ENCODE peak calls at places on chromosomes 4 and X, in four cellular contexts. Q, O, Y and F are unnamed samples.

GRCh38 chr4:8342651-8343050 is 73.1 kb downstream of the HTRA3 start:
- DNase-seq in Q (no peak), O (no peak), Y (peak), F (no peak)

GRCh38 chr4:3077796-3078195 is 3.3 kb downstream of the HTT start:
- DNase-seq in Q (no peak), O (no peak), Y (no peak), F (no peak)

GRCh38 chrX:13469963-13470679 is 99.3 kb upstream of the EGFL6 start:
- DNase-seq in Q (no peak), O (no peak), Y (no peak), F (no peak)

GRCh38 chr4:37889849-37890500 is 909 bp upstream of the TBC1D1 start:
- DNase-seq in Q (no peak), O (no peak), Y (no peak), F (no peak)

GRCh38 chr4:87093443-87094123 is 126.8 kb downstream of the KLHL8 start:
- DNase-seq in Q (peak), O (no peak), Y (peak), F (no peak)

GRCh38 chr4:131540256-131540655 is 1608.8 kb upstream of the PCDH10 start:
- DNase-seq in Q (no peak), O (no peak), Y (no peak), F (no peak)

GRCh38 chr4:3440979-3441500 is 728 bp upstream of the HGFAC start:
- DNase-seq in Q (no peak), O (no peak), Y (no peak), F (no peak)

GRCh38 chr4:115675721-115676120 is 562.3 kb upstream of the NDST4 start:
- DNase-seq in Q (no peak), O (no peak), Y (no peak), F (no peak)

GRCh38 chrX:40049084-40049641 is 48.6 kb downstream of the BCOR start:
- DNase-seq in Q (no peak), O (no peak), Y (no peak), F (no peak)

GRCh38 chr4:173370130-173370476 is 651 bp upstream of the SAP30 start:
- DNase-seq in Q (no peak), O (peak), Y (peak), F (peak)

GRCh38 chrX:135112096-135112729 is 8.1 kb downstream of the ETDB start:
- DNase-seq in Q (peak), O (no peak), Y (peak), F (no peak)

GRCh38 chr4:152807294-152807829 is 27.6 kb downstream of the ARFIP1 start:
- DNase-seq in Q (no peak), O (no peak), Y (no peak), F (no peak)

GRCh38 chr4:139619644-139620043 is 46.0 kb upstream of the MGST2 start:
- DNase-seq in Q (no peak), O (no peak), Y (peak), F (no peak)

GRCh38 chr4:153634737-153635353 is 49.2 kb upstream of the TLR2 start:
- DNase-seq in Q (no peak), O (no peak), Y (no peak), F (no peak)

GRCh38 chrX:124230573-124231300 is 101.7 kb upstream of the TEX13D start:
- DNase-seq in Q (no peak), O (no peak), Y (no peak), F (no peak)

GRCh38 chr4:61462451-61463326 is 262.6 kb downstream of the ADGRL3 start:
- DNase-seq in Q (no peak), O (no peak), Y (no peak), F (no peak)

GRCh38 chrX:41435708-41436107 is 11.4 kb upstream of the NYX start:
- DNase-seq in Q (no peak), O (no peak), Y (no peak), F (no peak)

GRCh38 chr4:956531-957230 is 16.7 kb downstream of the DGKQ start:
- DNase-seq in Q (no peak), O (peak), Y (no peak), F (no peak)

GRCh38 chr4:99473131-99473530 is 37.7 kb upstream of the C4orf17 start:
- DNase-seq in Q (no peak), O (no peak), Y (no peak), F (no peak)

GRCh38 chr4:40335508-40335860 is 351 bp downstream of the CHRNA9 start:
- DNase-seq in Q (no peak), O (no peak), Y (peak), F (no peak)

GRCh38 chrX:119502727-119503483 is 34.7 kb downstream of the SLC25A5 start:
- DNase-seq in Q (peak), O (peak), Y (no peak), F (peak)

GRCh38 chr4:612052-612748 is 13.2 kb upstream of the PDE6B start:
- DNase-seq in Q (no peak), O (no peak), Y (no peak), F (no peak)

GRCh38 chr4:5446595-5446994 is 261.8 kb downstream of the EVC2 start:
- DNase-seq in Q (peak), O (no peak), Y (no peak), F (no peak)

GRCh38 chr4:108828620-108829019 is 65.8 kb upstream of the ETNPPL start:
- DNase-seq in Q (peak), O (no peak), Y (no peak), F (no peak)

GRCh38 chr4:22339491-22339890 is 176.4 kb downstream of the ADGRA3 start:
- DNase-seq in Q (no peak), O (no peak), Y (no peak), F (no peak)

GRCh38 chrX:53321216-53321942 is 40.0 kb upstream of the IQSEC2 start:
- DNase-seq in Q (no peak), O (no peak), Y (no peak), F (no peak)

GRCh38 chrX:101208152-101208905 is 11.3 kb upstream of the DRP2 start:
- DNase-seq in Q (no peak), O (no peak), Y (no peak), F (no peak)

GRCh38 chrX:54494970-54495813 is 842 bp downstream of the FGD1 start:
- DNase-seq in Q (no peak), O (no peak), Y (peak), F (no peak)

GRCh38 chrX:31656013-31656412 is 584.2 kb upstream of the FTHL17 start:
- DNase-seq in Q (no peak), O (no peak), Y (no peak), F (no peak)

GRCh38 chrX:24426340-24426913 is 38.7 kb upstream of the PDK3 start:
- DNase-seq in Q (no peak), O (no peak), Y (no peak), F (no peak)

GRCh38 chrX:153361781-153362397 is 27.9 kb downstream of the ZNF275 start:
- DNase-seq in Q (no peak), O (no peak), Y (no peak), F (no peak)

GRCh38 chrX:153366878-153367538 is 33.1 kb downstream of the ZNF275 start:
- DNase-seq in Q (no peak), O (no peak), Y (no peak), F (no peak)

GRCh38 chrX:153370293-153371055 is 30.7 kb downstream of the PNMA6E start:
- DNase-seq in Q (no peak), O (no peak), Y (no peak), F (no peak)

GRCh38 chrX:153365670-153366069 is 31.7 kb downstream of the ZNF275 start:
- DNase-seq in Q (no peak), O (no peak), Y (no peak), F (no peak)

DNA sequence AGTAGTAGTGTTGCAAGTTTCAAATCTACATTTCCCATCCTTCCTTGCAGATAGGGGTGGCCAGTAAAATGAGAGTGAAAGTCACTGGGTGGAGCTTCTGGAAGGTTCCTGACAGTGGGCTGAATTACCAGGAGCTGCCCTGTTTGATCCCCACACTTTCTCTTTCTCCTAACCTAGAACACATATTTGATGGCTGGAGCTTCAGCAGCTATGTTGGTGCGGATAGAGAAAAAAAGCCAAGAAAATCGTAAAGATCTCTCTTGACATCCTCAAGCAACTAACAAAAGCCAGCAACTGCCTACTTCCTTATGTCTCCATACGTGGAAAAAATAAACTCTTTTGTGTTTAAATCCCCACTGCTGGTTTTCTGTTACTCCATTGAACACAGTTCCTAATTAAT is 32.2 kb downstream of the ZNF275 start:
- DNase-seq in Q (no peak), O (no peak), Y (no peak), F (no peak)
- TF ChIP-seq CTCF in Q (no peak), O (no peak), Y (no peak), F (no peak)

GRCh38 chr4:73725499-73725898 is 14.9 kb upstream of the CXCL8 start:
- DNase-seq in Q (no peak), O (no peak), Y (no peak), F (no peak)
- H3K27ac ChIP-seq in Q (no peak), O (no peak), Y (no peak), F (no peak)

DNA sequence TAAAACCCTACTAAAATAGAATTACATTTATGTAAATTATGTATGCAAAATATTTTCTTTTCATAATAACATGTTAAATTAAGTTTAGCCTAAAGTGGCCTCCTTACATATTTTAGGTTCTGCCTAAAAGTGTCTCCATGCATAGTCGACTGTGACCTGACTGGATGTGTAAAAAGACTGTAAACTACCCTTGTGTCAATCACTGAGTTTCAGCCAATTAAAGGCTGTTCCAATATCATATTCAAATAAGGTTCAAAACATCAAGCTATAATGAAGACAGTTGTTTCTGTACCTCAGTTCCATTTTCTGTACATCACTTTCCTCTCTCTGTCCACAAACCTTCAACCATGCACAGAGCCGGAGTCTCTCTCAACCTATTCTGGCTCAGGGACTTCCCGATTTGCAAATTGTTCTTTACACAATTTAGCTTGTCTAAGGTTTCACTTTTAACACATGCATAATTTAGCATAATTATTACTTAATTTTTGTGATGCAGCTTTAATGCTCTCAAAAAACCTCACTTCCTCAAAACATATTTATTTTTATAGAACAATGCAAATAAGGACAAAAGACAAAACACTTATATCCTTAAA is 60.1 kb downstream of the SH3RF1 start:
- DNase-seq in Q (no peak), O (no peak), Y (no peak), F (no peak)
- H3K4me3 ChIP-seq in Q (no peak), O (no peak), Y (no peak), F (no peak)

GRCh38 chr4:72494156-72494555 is 74.9 kb downstream of the ADAMTS3 start:
- DNase-seq in Q (no peak), O (no peak), Y (no peak), F (no peak)

GRCh38 chr4:72500214-72500613 is 68.8 kb downstream of the ADAMTS3 start:
- DNase-seq in Q (no peak), O (no peak), Y (no peak), F (no peak)

DNA sequence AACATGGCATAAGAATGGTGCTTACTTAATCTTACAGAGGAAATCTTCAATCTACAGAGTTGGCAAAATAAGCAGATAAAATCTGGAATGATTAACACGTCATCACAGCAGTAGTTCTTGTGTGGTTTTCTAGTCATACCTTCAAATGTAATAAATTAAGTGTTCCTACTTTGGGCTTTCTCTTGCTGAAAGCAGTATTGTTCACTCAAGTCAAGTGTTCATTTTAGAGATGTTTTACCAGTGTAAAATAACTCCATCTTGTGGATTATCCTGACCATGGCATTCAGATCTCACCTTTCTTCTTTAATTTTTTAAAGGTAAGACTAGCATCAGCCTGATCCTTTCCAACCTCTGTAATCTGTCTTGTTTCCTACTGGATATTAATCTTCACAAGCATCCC is 72.9 kb downstream of the ADAMTS3 start:
- DNase-seq in Q (no peak), O (no peak), Y (no peak), F (no peak)
- TF ChIP-seq CTCF in Q (no peak), O (no peak), Y (no peak), F (no peak)

GRCh38 chr4:183447646-183448045 is 3.2 kb downstream of the CDKN2AIP start:
- DNase-seq in Q (no peak), O (no peak), Y (no peak), F (no peak)

GRCh38 chr4:183444953-183445543 is 612 bp downstream of the CDKN2AIP start:
- DNase-seq in Q (peak), O (no peak), Y (peak), F (peak)

GRCh38 chr4:183444149-183444952 is at the start of gene CDKN2AIP:
- DNase-seq in Q (peak), O (peak), Y (peak), F (peak)

GRCh38 chr4:183441276-183441675 is 3.2 kb upstream of the CDKN2AIP start:
- DNase-seq in Q (peak), O (no peak), Y (no peak), F (no peak)

DNA sequence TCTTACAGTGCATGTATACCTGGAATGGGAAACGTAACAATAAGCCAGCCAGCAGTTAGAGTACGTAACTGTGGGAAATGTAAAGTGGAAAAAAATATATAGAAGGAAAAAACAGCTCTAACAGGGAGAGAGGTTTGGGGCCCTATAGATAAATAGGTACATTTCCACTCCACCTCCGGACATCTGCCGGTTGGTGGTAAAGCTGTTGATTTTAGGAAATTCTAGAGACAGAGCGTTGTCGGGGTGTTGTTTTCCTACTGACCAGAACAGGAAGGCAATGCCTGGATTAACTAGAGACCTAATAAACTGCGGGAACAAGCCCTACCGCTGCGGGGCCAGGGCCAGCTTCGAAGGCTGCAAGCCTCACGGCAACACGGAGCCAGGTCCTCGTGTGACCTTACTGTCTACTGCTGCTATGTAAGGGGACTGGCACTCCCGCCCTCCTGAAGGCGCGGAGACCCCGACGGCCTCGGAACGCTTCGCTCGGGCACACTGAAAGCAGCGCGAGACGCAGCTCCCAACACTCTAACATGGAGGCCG is 757 bp upstream of the CDKN2AIP start:
- DNase-seq in Q (no peak), O (no peak), Y (peak), F (no peak)
- H3K27ac ChIP-seq in Q (peak), O (peak), Y (peak), F (peak)

GRCh38 chr4:137804906-137805511 is 272.7 kb upstream of the PCDH18 start:
- DNase-seq in Q (no peak), O (no peak), Y (no peak), F (no peak)
- H3K4me3 ChIP-seq in Q (no peak), O (no peak), Y (no peak), F (no peak)

GRCh38 chrX:70012756-70013155 is 37.0 kb downstream of the AWAT2 start:
- DNase-seq in Q (no peak), O (no peak), Y (peak), F (no peak)
- TF ChIP-seq CTCF in Q (no peak), O (no peak), Y (no peak), F (no peak)